ENCODE peak calls at places on chromosomes 12 and 14, in five cellular contexts. S, R, U, Q and T are unnamed samples.

GRCh38 chr12:52307836-52308806 is 13.1 kb downstream of the KRT83 start:
- DNase-seq in U (peak), Q (no peak), R (peak), S (peak), T (peak)

GRCh38 chr14:90062852-90063539 is 1.2 kb downstream of the KCNK13 start:
- DNase-seq in S (no peak), R (no peak), U (no peak), Q (no peak), T (no peak)

GRCh38 chr14:49550284-49551184 is 35.6 kb downstream of the RPS29 start:
- DNase-seq in U (no peak), R (no peak), S (no peak), Q (no peak), T (no peak)

GRCh38 chr14:91509083-91509877 is 830 bp downstream of the PPP4R3A start:
- DNase-seq in U (peak), S (peak), R (peak), Q (peak), T (peak)

GRCh38 chr12:120242275-120242799 is 23.2 kb downstream of the PXN start:
- DNase-seq in U (no peak), S (no peak), R (no peak), Q (no peak), T (no peak)

GRCh38 chr14:80615831-80616230 is 325.7 kb downstream of the CEP128 start:
- DNase-seq in S (no peak), U (no peak), Q (no peak), R (no peak), T (no peak)

GRCh38 chr12:30794591-30795409 is 40.0 kb upstream of the CAPRIN2 start:
- DNase-seq in Q (no peak), R (peak), U (peak), S (peak), T (no peak)

GRCh38 chr14:68762944-68763831 is 29.7 kb downstream of the ZFP36L1 start:
- DNase-seq in Q (no peak), S (no peak), R (no peak), U (peak), T (no peak)

GRCh38 chr12:41277019-41277770 is 89.1 kb downstream of the PDZRN4 start:
- DNase-seq in Q (peak), U (peak), R (peak), S (no peak), T (peak)

GRCh38 chr12:85529896-85530295 is 249.9 kb downstream of the ALX1 start:
- DNase-seq in R (no peak), U (no peak), Q (no peak), S (no peak), T (no peak)

GRCh38 chr12:48442191-48442828 is 30.0 kb upstream of the ANP32D start:
- DNase-seq in U (peak), R (no peak), Q (no peak), S (no peak), T (no peak)

GRCh38 chr12:121812921-121813896 is 9.4 kb downstream of the SETD1B start:
- DNase-seq in U (no peak), S (no peak), Q (no peak), R (no peak), T (no peak)

GRCh38 chr12:4530982-4531586 is 7.6 kb upstream of the RAD51AP1 start:
- DNase-seq in R (no peak), S (no peak), Q (no peak), U (no peak), T (no peak)